ENCODE peak calls at places on chromosomes 4 and X, in four cellular contexts. J is T-helper 2 cell; A is AG08396; Z is stimulated activated CD8-positive, alpha-beta memory T cell treated with anti-CD3 and anti-CD28 coated beads, Interleukin-7, amount 100 ng/mL, for 4 hours. E is an unnamed sample.

GRCh38 chrX:54560411-54560810 is 30.4 kb downstream of the GNL3L start:
- DNase-seq in J (no peak), A (no peak), Z (no peak), E (no peak)

GRCh38 chr4:155900402-155900801 is 3.1 kb upstream of the TDO2 start:
- DNase-seq in J (no peak), A (no peak), Z (no peak), E (no peak)

GRCh38 chr4:122005064-122005755 is 53.4 kb upstream of the TRPC3 start:
- DNase-seq in J (no peak), A (peak), Z (no peak), E (no peak)

GRCh38 chr4:37793562-37793961 is 32.9 kb upstream of the PGM2 start:
- DNase-seq in J (no peak), A (peak), Z (no peak), E (peak)

GRCh38 chr4:73707918-73708577 is 32.3 kb upstream of the CXCL8 start:
- DNase-seq in J (no peak), A (peak), Z (no peak), E (peak)

GRCh38 chr4:55615008-55615407 is 21.1 kb downstream of the NMU start:
- DNase-seq in J (no peak), A (no peak), Z (no peak), E (no peak)

GRCh38 chrX:132040066-132040465 is 17.0 kb downstream of the STK26 start:
- DNase-seq in J (no peak), A (no peak), Z (no peak), E (no peak)

GRCh38 chr4:38177792-38178665 is 217.8 kb downstream of the PTTG2 start:
- DNase-seq in J (peak), A (no peak), Z (no peak), E (peak)

GRCh38 chr4:34039766-34040165 is 2204.5 kb downstream of the ARAP2 start:
- DNase-seq in J (no peak), A (no peak), Z (no peak), E (no peak)

GRCh38 chr4:53618321-53618720 is 27.0 kb upstream of the LNX1 start:
- DNase-seq in J (no peak), A (no peak), Z (no peak), E (no peak)

GRCh38 chrX:133321441-133321840 is 93.8 kb downstream of the GPC4 start:
- DNase-seq in J (no peak), A (no peak), Z (no peak), E (no peak)

GRCh38 chr4:184310171-184310567 is 92.5 kb upstream of the ENPP6 start:
- DNase-seq in J (peak), A (no peak), Z (no peak), E (peak)

GRCh38 chrX:94676285-94676684 is 1002.3 kb downstream of the FAM133A start:
- DNase-seq in J (no peak), A (no peak), Z (no peak), E (no peak)

GRCh38 chr4:182286035-182286434 is 42.8 kb downstream of the TENM3 start:
- DNase-seq in J (no peak), A (no peak), Z (no peak), E (no peak)

GRCh38 chr4:108861339-108861738 is 98.5 kb upstream of the ETNPPL start:
- DNase-seq in J (no peak), A (no peak), Z (no peak), E (no peak)

GRCh38 chr4:93199492-93199891 is 629.1 kb upstream of the ATOH1 start:
- DNase-seq in J (no peak), A (peak), Z (no peak), E (peak)

GRCh38 chrX:41695464-41695863 is 6.7 kb downstream of the GPR34 start:
- DNase-seq in J (no peak), A (peak), Z (no peak), E (no peak)

GRCh38 chrX:39445336-39445735 is 644.1 kb downstream of the MID1IP1 start:
- DNase-seq in J (peak), A (no peak), Z (peak), E (peak)

GRCh38 chr4:32003548-32003947 is 1283.4 kb downstream of the PCDH7 start:
- DNase-seq in J (no peak), A (no peak), Z (no peak), E (peak)

GRCh38 chr4:77156912-77157858 is at the start of gene CCNG2:
- DNase-seq in J (peak), A (peak), Z (peak), E (peak)

GRCh38 chrX:9578083-9578779 is 113.4 kb downstream of the TBL1X start:
- DNase-seq in J (no peak), A (no peak), Z (no peak), E (no peak)

GRCh38 chrX:17634542-17635207 is 102.6 kb upstream of the SCML1 start:
- DNase-seq in J (no peak), A (no peak), Z (no peak), E (no peak)

GRCh38 chrX:153818571-153819397 is 11.6 kb downstream of the PDZD4 start:
- DNase-seq in J (peak), A (peak), Z (peak), E (peak)

GRCh38 chrX:22559506-22559905 is 286.8 kb downstream of the CBLL2 start:
- DNase-seq in J (no peak), A (no peak), Z (no peak), E (no peak)

GRCh38 chr4:141853091-141853734 is 216.8 kb downstream of the IL15 start:
- DNase-seq in J (no peak), A (no peak), Z (no peak), E (no peak)

GRCh38 chrX:56728752-56729151 is 291 bp upstream of the NBDY start:
- DNase-seq in J (no peak), A (no peak), Z (peak), E (peak)

GRCh38 chr4:38266616-38267015 is 306.4 kb downstream of the PTTG2 start:
- DNase-seq in J (no peak), A (peak), Z (no peak), E (peak)

GRCh38 chr4:77095101-77095826 is 19.5 kb upstream of the CCNI start:
- DNase-seq in J (peak), A (peak), Z (peak), E (peak)

E was measured in erythroblast.